ENCODE peak calls at places on chromosomes 16 and 17, in seven cellular contexts. One of them, this sample, is unnamed.

GRCh38 chr16:49120631-49121030 is 161.0 kb downstream of the CBLN1 start:
- DNase-seq in IMR-90: no peak
- DNase-seq in mucosa of descending colon: no peak
- DNase-seq in NT2/D1: no peak
- DNase-seq in colonic mucosa: no peak
- DNase-seq in left lung: no peak
- DNase-seq in OCI-LY7: no peak
- DNase-seq in this sample: no peak

GRCh38 chr17:50867856-50868438 is 1.8 kb upstream of the TOB1 start:
- DNase-seq in left lung: no peak
- DNase-seq in NT2/D1: no peak
- DNase-seq in colonic mucosa: no peak
- DNase-seq in mucosa of descending colon: no peak
- DNase-seq in IMR-90: peak; percentile 60
- DNase-seq in OCI-LY7: no peak
- DNase-seq in this sample: no peak

GRCh38 chr17:16304832-16305231 is 48.4 kb downstream of the CENPV start:
- DNase-seq in OCI-LY7: peak; percentile 57
- DNase-seq in NT2/D1: peak; percentile 36
- DNase-seq in mucosa of descending colon: no peak
- DNase-seq in IMR-90: peak; percentile 56
- DNase-seq in left lung: no peak
- DNase-seq in colonic mucosa: no peak
- DNase-seq in this sample: no peak

GRCh38 chr17:54117452-54117851 is 294.7 kb downstream of the KIF2B start:
- DNase-seq in colonic mucosa: no peak
- DNase-seq in OCI-LY7: no peak
- DNase-seq in IMR-90: no peak
- DNase-seq in NT2/D1: no peak
- DNase-seq in mucosa of descending colon: no peak
- DNase-seq in left lung: no peak
- DNase-seq in this sample: no peak

GRCh38 chr16:3578610-3579551 is 1.7 kb upstream of the NLRC3 start:
- DNase-seq in OCI-LY7: peak; percentile 93
- DNase-seq in colonic mucosa: no peak
- DNase-seq in mucosa of descending colon: peak; percentile 80
- DNase-seq in left lung: no peak
- DNase-seq in NT2/D1: no peak
- DNase-seq in IMR-90: no peak
- DNase-seq in this sample: no peak

GRCh38 chr16:85132456-85133289 is 20.4 kb upstream of the CIBAR2 start:
- DNase-seq in NT2/D1: no peak
- DNase-seq in IMR-90: no peak
- DNase-seq in colonic mucosa: no peak
- DNase-seq in OCI-LY7: no peak
- DNase-seq in left lung: no peak
- DNase-seq in mucosa of descending colon: no peak
- DNase-seq in this sample: no peak

GRCh38 chr17:77323413-77324171 is 182.8 kb downstream of the SEC14L1 start:
- DNase-seq in OCI-LY7: peak; percentile 87
- DNase-seq in left lung: peak; percentile 74
- DNase-seq in IMR-90: peak; percentile 52
- DNase-seq in NT2/D1: no peak
- DNase-seq in colonic mucosa: peak; percentile 45
- DNase-seq in mucosa of descending colon: peak; percentile 70
- DNase-seq in this sample: no peak

GRCh38 chr16:88814144-88814502 is 2.4 kb upstream of the APRT start:
- DNase-seq in left lung: no peak
- DNase-seq in mucosa of descending colon: no peak
- DNase-seq in colonic mucosa: no peak
- DNase-seq in OCI-LY7: no peak
- DNase-seq in NT2/D1: no peak
- DNase-seq in IMR-90: no peak
- DNase-seq in this sample: no peak

GRCh38 chr17:47700471-47701449 is 6.8 kb downstream of the TBKBP1 start:
- DNase-seq in left lung: peak; percentile 27
- DNase-seq in mucosa of descending colon: no peak
- DNase-seq in colonic mucosa: no peak
- DNase-seq in OCI-LY7: no peak
- DNase-seq in IMR-90: no peak
- DNase-seq in NT2/D1: no peak
- DNase-seq in this sample: no peak

GRCh38 chr16:81633147-81633619 is 145.9 kb upstream of the PLCG2 start:
- DNase-seq in left lung: no peak
- DNase-seq in NT2/D1: no peak
- DNase-seq in mucosa of descending colon: no peak
- DNase-seq in OCI-LY7: no peak
- DNase-seq in colonic mucosa: no peak
- DNase-seq in IMR-90: no peak
- DNase-seq in this sample: no peak

GRCh38 chr17:1413281-1413791 is 13.3 kb upstream of the YWHAE start:
- DNase-seq in left lung: peak; percentile 76
- DNase-seq in colonic mucosa: peak; percentile 38
- DNase-seq in NT2/D1: no peak
- DNase-seq in OCI-LY7: no peak
- DNase-seq in IMR-90: peak; percentile 86
- DNase-seq in mucosa of descending colon: peak; percentile 44
- DNase-seq in this sample: no peak

GRCh38 chr16:35686595-35686994 is 2227.2 kb downstream of the TP53TG3F start:
- DNase-seq in OCI-LY7: no peak
- DNase-seq in left lung: no peak
- DNase-seq in mucosa of descending colon: no peak
- DNase-seq in colonic mucosa: no peak
- DNase-seq in NT2/D1: no peak
- DNase-seq in IMR-90: no peak
- DNase-seq in this sample: no peak

GRCh38 chr17:56601613-56602012 is 8.1 kb downstream of the NOG start:
- DNase-seq in OCI-LY7: no peak
- DNase-seq in mucosa of descending colon: no peak
- DNase-seq in NT2/D1: no peak
- DNase-seq in IMR-90: no peak
- DNase-seq in left lung: no peak
- DNase-seq in colonic mucosa: no peak
- DNase-seq in this sample: no peak

DNA sequence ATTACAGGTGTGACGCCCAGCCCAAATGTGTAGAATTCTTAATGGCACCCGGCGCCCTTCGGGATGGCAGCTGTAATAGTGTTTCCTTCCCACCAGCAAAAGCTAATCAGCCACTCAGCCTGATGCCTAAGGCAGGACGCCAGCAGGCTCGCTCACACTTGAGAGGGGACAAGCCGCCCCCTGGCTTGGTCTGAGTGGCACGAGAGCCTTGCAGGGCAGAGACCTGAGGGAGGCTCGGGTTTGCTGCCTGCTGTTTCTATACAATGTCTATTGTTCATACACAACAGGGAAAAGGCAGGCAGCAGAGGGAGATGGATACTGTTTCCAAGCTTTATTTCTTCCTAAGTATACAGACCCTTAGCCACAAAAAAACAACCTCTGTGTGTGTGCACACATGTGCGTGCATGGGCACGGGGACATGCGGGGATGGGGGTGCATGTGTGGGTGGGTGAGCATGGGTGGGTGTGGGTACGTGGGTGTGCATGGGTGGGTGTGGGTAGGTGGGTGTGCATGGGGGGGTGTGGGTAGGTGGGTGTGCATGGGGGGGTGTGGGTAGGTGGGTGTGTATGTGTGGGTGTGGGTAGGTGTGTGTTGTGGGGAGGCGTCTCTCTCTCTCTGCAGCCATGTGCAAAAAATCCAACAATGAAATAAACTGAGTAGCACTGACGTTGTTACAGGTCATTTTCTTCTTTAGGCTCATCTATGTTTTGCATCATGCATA is 10.0 kb downstream of the SLC38A8 start:
- DNase-seq in left lung: no peak
- DNase-seq in NT2/D1: no peak
- DNase-seq in IMR-90: no peak
- DNase-seq in colonic mucosa: no peak
- DNase-seq in mucosa of descending colon: no peak
- DNase-seq in OCI-LY7: no peak
- DNase-seq in this sample: no peak
- H3K9me3 ChIP-seq in left lung: peaks cover 11% of the 10 kb centered on the region
- H3K9me3 ChIP-seq in NT2/D1: peaks cover 11% of the 10 kb centered on the region
- H3K9me3 ChIP-seq in IMR-90: peaks cover 13% of the 10 kb centered on the region
- H3K9me3 ChIP-seq in colonic mucosa: no peaks in the 10 kb centered on the region
- H3K9me3 ChIP-seq in mucosa of descending colon: no peaks in the 10 kb centered on the region
- H3K9me3 ChIP-seq in OCI-LY7: no peaks in the 10 kb centered on the region
- H3K9me3 ChIP-seq in this sample: no peaks in the 10 kb centered on the region

GRCh38 chr17:36123431-36123830 is 19.8 kb downstream of the CCL4 start:
- DNase-seq in left lung: no peak
- DNase-seq in IMR-90: no peak
- DNase-seq in colonic mucosa: no peak
- DNase-seq in NT2/D1: peak; percentile 36
- DNase-seq in OCI-LY7: no peak
- DNase-seq in mucosa of descending colon: no peak
- DNase-seq in this sample: no peak
- H3K9me3 ChIP-seq in left lung: peaks cover 21% of the 10 kb centered on the region
- H3K9me3 ChIP-seq in IMR-90: peaks cover 4% of the 10 kb centered on the region
- H3K9me3 ChIP-seq in colonic mucosa: no peaks in the 10 kb centered on the region
- H3K9me3 ChIP-seq in NT2/D1: peaks cover 24% of the 10 kb centered on the region
- H3K9me3 ChIP-seq in OCI-LY7: peaks cover 35% of the 10 kb centered on the region
- H3K9me3 ChIP-seq in mucosa of descending colon: peaks cover 13% of the 10 kb centered on the region
- H3K9me3 ChIP-seq in this sample: no peaks in the 10 kb centered on the region

GRCh38 chr16:31819948-31820347 is 53.7 kb upstream of the ZNF267 start:
- DNase-seq in NT2/D1: no peak
- DNase-seq in OCI-LY7: no peak
- DNase-seq in left lung: no peak
- DNase-seq in colonic mucosa: no peak
- DNase-seq in IMR-90: no peak
- DNase-seq in mucosa of descending colon: no peak
- DNase-seq in this sample: no peak
- H3K9me3 ChIP-seq in NT2/D1: no peaks in the 10 kb centered on the region
- H3K9me3 ChIP-seq in OCI-LY7: no peaks in the 10 kb centered on the region
- H3K9me3 ChIP-seq in left lung: peaks cover 28% of the 10 kb centered on the region
- H3K9me3 ChIP-seq in colonic mucosa: no peaks in the 10 kb centered on the region
- H3K9me3 ChIP-seq in IMR-90: no peaks in the 10 kb centered on the region
- H3K9me3 ChIP-seq in mucosa of descending colon: peaks cover 13% of the 10 kb centered on the region
- H3K9me3 ChIP-seq in this sample: peaks cover 11% of the 10 kb centered on the region

GRCh38 chr16:86398201-86398600 is 112.1 kb upstream of the FOXF1 start:
- DNase-seq in NT2/D1: no peak
- DNase-seq in left lung: no peak
- DNase-seq in mucosa of descending colon: no peak
- DNase-seq in colonic mucosa: no peak
- DNase-seq in OCI-LY7: no peak
- DNase-seq in IMR-90: peak; percentile 37
- DNase-seq in this sample: no peak
- H3K9me3 ChIP-seq in NT2/D1: no peaks in the 10 kb centered on the region
- H3K9me3 ChIP-seq in left lung: no peaks in the 10 kb centered on the region
- H3K9me3 ChIP-seq in mucosa of descending colon: no peaks in the 10 kb centered on the region
- H3K9me3 ChIP-seq in colonic mucosa: no peaks in the 10 kb centered on the region
- H3K9me3 ChIP-seq in OCI-LY7: no peaks in the 10 kb centered on the region
- H3K9me3 ChIP-seq in IMR-90: no peaks in the 10 kb centered on the region
- H3K9me3 ChIP-seq in this sample: no peaks in the 10 kb centered on the region

GRCh38 chr16:68577352-68577853 is 38.3 kb downstream of the ZFP90 start:
- DNase-seq in IMR-90: no peak
- DNase-seq in colonic mucosa: no peak
- DNase-seq in left lung: no peak
- DNase-seq in NT2/D1: no peak
- DNase-seq in OCI-LY7: no peak
- DNase-seq in mucosa of descending colon: no peak
- DNase-seq in this sample: no peak

GRCh38 chr16:68574479-68574878 is 35.4 kb downstream of the ZFP90 start:
- DNase-seq in left lung: no peak
- DNase-seq in OCI-LY7: no peak
- DNase-seq in IMR-90: no peak
- DNase-seq in NT2/D1: no peak
- DNase-seq in mucosa of descending colon: no peak
- DNase-seq in colonic mucosa: no peak
- DNase-seq in this sample: no peak

DNA sequence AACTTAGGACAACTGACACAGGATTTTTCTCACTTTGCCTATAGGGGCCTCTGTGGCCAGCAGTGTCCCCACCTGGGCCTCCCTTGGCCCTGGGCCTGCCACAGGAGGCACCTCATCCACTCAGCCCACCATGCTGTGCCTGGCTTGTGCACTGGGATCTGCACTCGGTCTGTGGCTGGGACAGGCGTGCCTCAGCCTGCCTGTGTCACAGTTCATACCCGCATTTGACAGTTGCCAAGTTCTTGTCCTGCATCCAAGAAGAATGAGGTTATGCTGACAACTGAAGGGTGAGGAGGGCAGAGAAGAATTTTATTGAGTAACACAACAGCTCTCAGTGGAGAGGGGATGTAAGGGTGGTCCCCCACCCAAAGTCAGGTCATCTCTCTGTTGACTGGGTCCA is 36.0 kb downstream of the ZFP90 start:
- DNase-seq in NT2/D1: no peak
- DNase-seq in mucosa of descending colon: no peak
- DNase-seq in left lung: no peak
- DNase-seq in OCI-LY7: no peak
- DNase-seq in colonic mucosa: no peak
- DNase-seq in IMR-90: no peak
- DNase-seq in this sample: no peak
- H3K9me3 ChIP-seq in NT2/D1: peaks cover 90% of the 10 kb centered on the region
- H3K9me3 ChIP-seq in mucosa of descending colon: peaks cover 96% of the 10 kb centered on the region
- H3K9me3 ChIP-seq in left lung: peaks cover 99% of the 10 kb centered on the region
- H3K9me3 ChIP-seq in OCI-LY7: peaks cover 14% of the 10 kb centered on the region
- H3K9me3 ChIP-seq in colonic mucosa: peaks cover 7% of the 10 kb centered on the region
- H3K9me3 ChIP-seq in IMR-90: peaks cover 63% of the 10 kb centered on the region
- H3K9me3 ChIP-seq in this sample: peaks cover 48% of the 10 kb centered on the region

GRCh38 chr17:3318336-3318735 is 20.2 kb upstream of the OR3A1 start:
- DNase-seq in IMR-90: no peak
- DNase-seq in colonic mucosa: no peak
- DNase-seq in NT2/D1: peak; percentile 22
- DNase-seq in left lung: no peak
- DNase-seq in mucosa of descending colon: no peak
- DNase-seq in OCI-LY7: no peak
- DNase-seq in this sample: no peak
- H3K9me3 ChIP-seq in IMR-90: peaks cover 2% of the 10 kb centered on the region
- H3K9me3 ChIP-seq in colonic mucosa: no peaks in the 10 kb centered on the region
- H3K9me3 ChIP-seq in NT2/D1: no peaks in the 10 kb centered on the region
- H3K9me3 ChIP-seq in left lung: no peaks in the 10 kb centered on the region
- H3K9me3 ChIP-seq in mucosa of descending colon: no peaks in the 10 kb centered on the region
- H3K9me3 ChIP-seq in OCI-LY7: no peaks in the 10 kb centered on the region
- H3K9me3 ChIP-seq in this sample: no peaks in the 10 kb centered on the region

GRCh38 chr17:61720016-61720795 is 129.2 kb upstream of the NACA2 start:
- DNase-seq in colonic mucosa: no peak
- DNase-seq in OCI-LY7: no peak
- DNase-seq in mucosa of descending colon: no peak
- DNase-seq in IMR-90: peak; percentile 84
- DNase-seq in NT2/D1: no peak
- DNase-seq in left lung: no peak
- DNase-seq in this sample: no peak
- H3K9me3 ChIP-seq in colonic mucosa: no peaks in the 10 kb centered on the region
- H3K9me3 ChIP-seq in OCI-LY7: peaks cover 28% of the 10 kb centered on the region
- H3K9me3 ChIP-seq in mucosa of descending colon: peaks cover 7% of the 10 kb centered on the region
- H3K9me3 ChIP-seq in IMR-90: peaks cover 2% of the 10 kb centered on the region
- H3K9me3 ChIP-seq in NT2/D1: peaks cover 20% of the 10 kb centered on the region
- H3K9me3 ChIP-seq in left lung: peaks cover 41% of the 10 kb centered on the region
- H3K9me3 ChIP-seq in this sample: no peaks in the 10 kb centered on the region

This sample was measured in esophagus squamous epithelium.